ENCODE peak calls at places on chromosomes 3 and 15, in seven cellular contexts. K is AG04450, Q is AG09319, L is psoas muscle, X is GM10248, U is left lung, H is neural crest cell. T is an unnamed sample.

GRCh38 chr3:170363471-170363994 is 6.0 kb downstream of the SKIL start:
- DNase-seq in K (no peak), Q (no peak), L (no peak), X (no peak), U (no peak), H (no peak), T (no peak)

GRCh38 chr3:86563358-86563970 is 427.5 kb downstream of the VGLL3 start:
- DNase-seq in K (peak), Q (no peak), L (no peak), X (peak), U (no peak), H (no peak), T (peak)

GRCh38 chr3:170977911-170978310 is 48.6 kb downstream of the SLC2A2 start:
- DNase-seq in K (no peak), Q (no peak), L (no peak), X (no peak), U (no peak), H (no peak), T (no peak)

GRCh38 chr15:70426065-70426821 is 328.5 kb upstream of the TLE3 start:
- DNase-seq in K (no peak), Q (no peak), L (no peak), X (no peak), U (no peak), H (no peak), T (no peak)

GRCh38 chr3:67640023-67640660 is 14.3 kb downstream of the SUCLG2 start:
- DNase-seq in K (no peak), Q (no peak), L (no peak), X (no peak), U (no peak), H (no peak), T (no peak)

GRCh38 chr15:47409601-47410000 is 307.7 kb upstream of the SEMA6D start:
- DNase-seq in K (no peak), Q (peak), L (no peak), X (no peak), U (no peak), H (no peak), T (no peak)

GRCh38 chr3:53078656-53079055 is 32.8 kb upstream of the SFMBT1 start:
- DNase-seq in K (no peak), Q (no peak), L (no peak), X (no peak), U (no peak), H (no peak), T (no peak)

GRCh38 chr15:27899583-27900295 is 199.4 kb downstream of the OCA2 start:
- DNase-seq in K (no peak), Q (no peak), L (no peak), X (no peak), U (no peak), H (no peak), T (no peak)

GRCh38 chr15:27592036-27592725 is 506.9 kb downstream of the OCA2 start:
- DNase-seq in K (no peak), Q (no peak), L (no peak), X (no peak), U (no peak), H (no peak), T (no peak)

GRCh38 chr3:195176776-195177175 is 94.2 kb downstream of the XXYLT1 start:
- DNase-seq in K (no peak), Q (no peak), L (no peak), X (no peak), U (no peak), H (no peak), T (no peak)

GRCh38 chr3:175246766-175247165 is 387.6 kb downstream of the NAALADL2 start:
- DNase-seq in K (no peak), Q (no peak), L (no peak), X (no peak), U (no peak), H (no peak), T (no peak)

GRCh38 chr3:23111799-23112198 is 91.3 kb upstream of the UBE2E2 start:
- DNase-seq in K (no peak), Q (no peak), L (no peak), X (no peak), U (no peak), H (no peak), T (no peak)

GRCh38 chr3:11204697-11205397 is 50.6 kb downstream of the HRH1 start:
- DNase-seq in K (no peak), Q (no peak), L (no peak), X (no peak), U (no peak), H (no peak), T (no peak)

GRCh38 chr3:133125171-133125570 is 87.0 kb downstream of the TMEM108 start:
- DNase-seq in K (no peak), Q (no peak), L (no peak), X (no peak), U (no peak), H (no peak), T (no peak)

GRCh38 chr3:187281191-187281714 is 10.3 kb downstream of the MASP1 start:
- DNase-seq in K (peak), Q (peak), L (no peak), X (no peak), U (no peak), H (no peak), T (peak)

GRCh38 chr3:72816843-72817485 is 31.3 kb downstream of the SHQ1 start:
- DNase-seq in K (no peak), Q (no peak), L (no peak), X (no peak), U (no peak), H (no peak), T (no peak)

GRCh38 chr15:32834156-32834555 is 116.4 kb downstream of the GREM1 start:
- DNase-seq in K (no peak), Q (no peak), L (no peak), X (peak), U (no peak), H (no peak), T (no peak)

GRCh38 chr3:69786854-69787253 is 47.6 kb downstream of the MITF start:
- DNase-seq in K (no peak), Q (no peak), L (no peak), X (no peak), U (no peak), H (no peak), T (no peak)

GRCh38 chr3:64732570-64732969 is 44.8 kb upstream of the ADAMTS9 start:
- DNase-seq in K (no peak), Q (no peak), L (no peak), X (no peak), U (no peak), H (no peak), T (peak)

GRCh38 chr15:45126535-45127158 is 3.0 kb downstream of the DUOXA1 start:
- DNase-seq in K (no peak), Q (no peak), L (no peak), X (no peak), U (no peak), H (no peak), T (no peak)

DNA sequence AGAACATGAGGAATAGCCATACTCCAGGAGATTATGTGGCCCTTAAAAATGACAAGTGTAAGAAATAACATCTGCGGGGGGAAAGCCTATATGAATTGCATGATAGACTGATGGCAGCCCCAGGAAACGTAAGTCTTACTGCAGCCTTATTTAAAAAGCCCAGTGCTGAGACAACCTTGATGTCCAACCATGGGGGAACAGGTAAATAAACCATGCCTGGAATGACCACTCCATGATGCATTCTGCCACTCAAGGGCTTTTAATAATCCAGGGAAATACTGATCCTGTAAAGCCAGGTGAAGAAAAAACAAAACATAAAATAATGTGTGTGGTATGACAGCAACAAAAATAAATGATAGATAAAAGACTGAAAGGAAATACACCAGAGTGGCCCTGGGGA is 46.5 kb upstream of the GRIP2 start:
- DNase-seq in K (no peak), Q (no peak), L (no peak), X (no peak), U (no peak), H (no peak), T (no peak)
- TF ChIP-seq CTCF in K (no peak), Q (no peak), L (no peak), X (no peak), U (no peak), H (no peak), T (no peak)

DNA sequence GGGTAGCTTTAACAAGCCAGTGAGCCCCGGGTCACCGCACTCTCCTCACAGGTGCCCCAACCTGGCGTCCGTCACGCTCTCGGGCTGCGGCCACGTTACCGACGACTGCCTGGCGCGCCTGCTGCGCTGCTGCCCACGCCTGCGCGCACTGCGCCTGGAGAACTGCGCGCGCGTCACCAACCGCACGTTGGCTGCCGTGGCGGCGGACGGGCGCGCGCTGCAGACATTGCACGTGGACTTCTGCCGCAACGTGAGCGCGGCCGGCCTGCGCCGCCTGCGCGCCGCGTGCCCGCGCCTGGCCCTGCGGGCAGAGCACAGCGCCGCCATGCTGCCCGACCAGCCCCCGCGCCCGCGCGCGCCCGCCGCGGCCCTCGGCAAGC is 3.4 kb downstream of the FBXL22 start:
- DNase-seq in K (peak), Q (peak), L (peak), X (peak), U (peak), H (peak), T (peak)
- TF ChIP-seq CTCF in K (no peak), Q (no peak), L (peak), X (peak), U (no peak), H (no peak), T (no peak)

DNA sequence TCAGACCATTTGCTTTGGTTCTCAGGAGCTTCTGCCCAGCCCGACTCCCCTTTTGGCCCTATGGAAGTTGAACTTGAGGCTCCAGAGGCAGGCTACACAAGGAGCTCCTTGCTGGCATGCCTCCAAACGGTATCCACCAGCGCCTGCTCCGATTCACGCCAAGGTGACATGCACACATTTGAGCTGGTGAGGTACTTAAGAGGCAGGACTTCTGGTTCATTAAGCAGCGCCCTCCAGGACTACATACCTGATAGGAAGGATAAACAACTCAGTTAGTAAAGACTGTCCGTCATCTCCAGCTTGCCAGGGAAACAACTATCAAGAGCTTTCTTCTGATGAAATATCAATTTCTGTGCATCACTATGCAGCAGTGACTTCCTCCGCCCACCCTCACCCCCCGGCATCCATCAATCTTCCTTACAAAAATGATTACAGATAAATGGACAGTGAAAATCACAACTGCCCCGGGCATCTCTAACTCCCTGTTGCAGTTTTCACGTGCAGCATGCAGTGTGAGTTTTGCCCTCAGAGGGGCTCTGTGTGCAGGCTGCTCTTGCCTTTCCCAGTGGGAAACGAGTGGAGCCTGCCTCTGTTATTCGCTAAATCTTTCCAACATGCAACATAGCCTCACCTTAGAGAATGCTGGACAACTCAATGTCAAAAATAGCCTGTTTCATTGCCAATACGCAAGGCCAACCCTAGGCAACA is 122.9 kb downstream of the ARRDC4 start:
- DNase-seq in K (no peak), Q (no peak), L (no peak), X (no peak), U (no peak), H (no peak), T (no peak)
- TF ChIP-seq CTCF in K (no peak), Q (no peak), L (no peak), X (no peak), U (no peak), H (peak), T (no peak)

GRCh38 chr15:101296418-101297405 is 1.7 kb upstream of the SNRPA1 start:
- DNase-seq in K (no peak), Q (no peak), L (no peak), X (no peak), U (no peak), H (no peak), T (no peak)
- TF ChIP-seq CTCF in K (no peak), Q (no peak), L (no peak), X (no peak), U (no peak), H (no peak), T (no peak)

DNA sequence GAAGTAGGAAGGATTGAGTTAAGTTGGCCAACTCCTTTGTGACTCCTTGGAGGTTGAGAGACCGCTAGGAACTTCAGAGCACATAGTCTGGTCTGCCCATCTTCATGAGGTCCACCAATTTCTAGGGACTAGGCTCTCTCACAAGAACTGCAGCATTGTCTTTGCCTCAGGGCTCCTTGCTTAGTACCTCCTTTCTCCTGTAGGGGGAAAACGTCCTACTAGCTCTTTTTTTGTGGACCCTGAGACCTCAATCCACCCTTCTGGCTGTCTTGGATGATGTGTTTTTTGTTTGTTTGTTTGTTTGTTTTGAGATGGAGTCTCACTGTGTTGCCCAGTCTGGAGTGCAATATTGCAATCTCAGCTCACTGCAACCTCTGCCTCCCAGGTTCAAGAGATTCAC is 21.6 kb downstream of the REC114 start:
- DNase-seq in K (no peak), Q (no peak), L (no peak), X (no peak), U (no peak), H (no peak), T (no peak)
- TF ChIP-seq CTCF in K (peak), Q (no peak), L (no peak), X (no peak), U (no peak), H (peak), T (peak)

DNA sequence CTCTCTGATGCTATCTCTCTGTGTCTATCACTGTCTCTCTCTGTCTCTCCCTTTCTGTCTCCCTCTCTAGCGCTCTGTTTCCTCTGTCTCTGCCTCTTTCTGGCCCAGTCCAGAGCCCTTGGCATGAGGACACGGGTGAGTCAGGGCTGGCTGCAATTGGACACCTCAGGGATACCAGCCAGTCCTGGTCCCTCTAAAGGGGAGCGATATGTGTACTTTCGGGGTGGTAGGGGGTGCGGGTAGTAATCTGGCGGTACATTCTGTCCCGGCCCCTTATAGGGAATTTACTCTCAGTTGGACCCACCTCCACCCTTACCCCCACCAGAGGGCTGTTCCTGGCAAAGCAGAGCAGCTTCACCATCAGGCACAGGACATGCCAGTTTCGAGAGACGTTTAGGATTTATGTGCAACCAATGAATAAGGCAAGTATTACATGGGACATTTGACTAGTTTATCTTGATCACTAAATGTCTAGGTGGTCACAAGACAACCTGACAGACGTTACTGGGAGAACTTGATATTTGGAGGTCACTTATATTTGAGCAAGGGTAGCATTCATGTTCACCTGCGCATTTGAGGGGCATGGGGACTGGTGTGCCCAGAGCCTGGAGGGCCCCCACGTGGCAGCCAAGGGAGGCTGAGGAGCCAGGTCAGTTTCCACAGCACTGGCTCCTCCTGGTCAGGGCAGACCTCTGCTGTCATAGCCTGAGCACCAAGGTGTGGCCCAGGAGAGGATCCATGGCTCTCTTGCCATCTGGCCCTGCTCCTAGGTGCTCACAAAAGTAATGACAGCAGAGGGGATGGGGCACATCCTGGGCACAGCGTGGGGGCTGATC is 256.1 kb downstream of the PLCL2 start:
- DNase-seq in K (no peak), Q (peak), L (peak), X (no peak), U (no peak), H (no peak), T (no peak)
- TF ChIP-seq CTCF in K (no peak), Q (no peak), L (peak), X (peak), U (no peak), H (no peak), T (no peak)

GRCh38 chr15:51111061-51111460 is 16.4 kb upstream of the TNFAIP8L3 start:
- DNase-seq in K (no peak), Q (no peak), L (no peak), X (no peak), U (no peak), H (no peak), T (no peak)
- TF ChIP-seq CTCF in K (no peak), Q (no peak), L (no peak), X (no peak), U (no peak), H (no peak), T (no peak)

DNA sequence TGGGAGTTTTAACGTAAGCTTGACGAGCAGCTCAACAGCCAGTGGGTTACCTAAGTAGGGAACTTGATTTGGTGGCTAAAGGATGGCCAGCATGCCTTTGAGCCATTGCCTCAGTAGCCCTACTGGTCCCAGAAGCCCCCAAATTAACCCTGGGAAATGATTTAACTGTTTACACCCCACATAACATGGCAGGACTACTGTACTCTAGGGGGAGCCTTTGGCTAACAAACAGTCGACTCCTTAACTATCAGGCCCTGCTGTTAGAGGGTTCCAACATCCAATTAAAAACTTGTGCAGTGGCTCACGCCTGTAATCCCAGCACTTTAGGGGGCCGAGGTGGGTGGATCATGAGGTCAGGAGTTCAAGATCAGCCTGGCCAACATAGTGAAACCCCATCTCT is 9.4 kb upstream of the SMCO1 start:
- DNase-seq in K (no peak), Q (no peak), L (no peak), X (no peak), U (no peak), H (no peak), T (no peak)
- TF ChIP-seq CTCF in K (peak), Q (no peak), L (no peak), X (no peak), U (no peak), H (no peak), T (no peak)

GRCh38 chr15:90481023-90481422 is 48.7 kb upstream of the CRTC3 start:
- DNase-seq in K (no peak), Q (no peak), L (no peak), X (no peak), U (no peak), H (no peak), T (no peak)

GRCh38 chr15:90483012-90483307 is 46.8 kb upstream of the CRTC3 start:
- DNase-seq in K (no peak), Q (no peak), L (no peak), X (no peak), U (no peak), H (no peak), T (no peak)

GRCh38 chr15:90479656-90480055 is 50.1 kb upstream of the CRTC3 start:
- DNase-seq in K (no peak), Q (no peak), L (no peak), X (no peak), U (no peak), H (no peak), T (no peak)

GRCh38 chr15:90483640-90484039 is 46.1 kb upstream of the CRTC3 start:
- DNase-seq in K (no peak), Q (no peak), L (no peak), X (no peak), U (no peak), H (no peak), T (no peak)

DNA sequence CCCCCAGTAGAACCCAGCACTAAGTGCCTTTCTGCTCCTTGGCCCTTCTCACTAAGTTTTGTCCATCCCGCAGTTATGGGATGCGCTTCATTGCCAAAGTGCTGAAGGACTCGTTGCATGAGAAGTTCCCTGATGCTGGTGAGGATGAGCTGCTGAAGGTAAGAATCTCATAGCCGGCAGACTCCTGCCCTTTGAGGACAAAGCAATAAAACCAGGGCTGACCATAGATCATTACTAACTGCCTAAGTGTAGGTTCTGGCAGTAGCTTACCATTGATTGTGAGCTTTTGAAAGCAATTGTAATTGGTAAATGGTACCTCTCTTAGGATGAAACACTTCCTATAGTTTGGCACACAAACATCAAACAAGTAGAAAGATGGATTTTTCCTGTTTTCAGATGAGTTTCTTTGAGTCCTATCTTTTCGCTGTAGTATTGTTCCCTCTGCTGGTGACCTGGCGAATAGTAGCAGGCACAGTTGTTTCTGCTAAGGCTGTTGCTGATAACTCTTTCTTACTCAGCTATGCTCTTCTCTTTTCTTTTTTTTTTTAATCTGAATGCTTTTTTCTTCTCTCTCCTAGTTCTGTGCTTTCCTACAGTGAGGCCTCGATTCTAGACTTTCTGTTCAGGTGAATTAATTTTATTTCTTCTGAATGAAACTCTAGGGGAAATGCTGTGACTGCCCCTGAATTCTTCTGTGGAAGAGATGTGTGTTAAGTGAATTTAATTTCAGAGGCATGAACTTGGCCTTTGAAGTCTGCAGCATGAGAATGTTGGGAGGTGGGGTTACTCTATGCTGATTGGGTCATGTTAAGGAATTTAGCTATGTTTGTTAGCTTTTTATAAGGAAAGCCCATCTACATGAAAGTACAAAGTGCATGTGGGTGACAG is 47.4 kb upstream of the CRTC3 start:
- DNase-seq in K (peak), Q (peak), L (no peak), X (peak), U (no peak), H (peak), T (peak)
- TF ChIP-seq CTCF in K (peak), Q (peak), L (peak), X (peak), U (peak), H (peak), T (peak)

T was measured in BJ.